ENCODE peak calls at places on chromosomes 7 and 10, in nine cellular contexts. G, X, Q, O, L, S, J, Z and C are unnamed samples.

GRCh38 chr7:80661729-80662128 is 23.3 kb downstream of the CD36 start:
- DNase-seq in G (no peak), X (no peak), Q (no peak), O (no peak), L (no peak), S (peak; percentile 13), J (no peak), Z (no peak), C (no peak)

GRCh38 chr10:119305860-119306513 is 98.6 kb downstream of the GRK5 start:
- DNase-seq in G (peak; percentile 70), X (peak; percentile 99), Q (no peak), O (no peak), L (peak; percentile 99), S (peak; percentile 92), J (peak; percentile 52), Z (peak; percentile 99), C (peak; percentile 74)

GRCh38 chr7:33501368-33501767 is 372.0 kb downstream of the BBS9 start:
- DNase-seq in G (no peak), X (no peak), Q (no peak), O (no peak), L (no peak), S (no peak), J (no peak), Z (no peak), C (no peak)

GRCh38 chr10:121519411-121519810 is 78.8 kb downstream of the FGFR2 start:
- DNase-seq in G (no peak), X (no peak), Q (no peak), O (no peak), L (no peak), S (no peak), J (no peak), Z (no peak), C (no peak)

GRCh38 chr10:988667-989545 is 672 bp downstream of the GTPBP4 start:
- DNase-seq in G (no peak), X (peak; percentile 66), Q (no peak), O (no peak), L (peak; percentile 26), S (no peak), J (no peak), Z (peak; percentile 28), C (no peak)

GRCh38 chr10:30059209-30060107 is at the start of gene JCAD:
- DNase-seq in G (peak; percentile 83), X (peak; percentile 58), Q (peak; percentile 80), O (peak; percentile 85), L (peak; percentile 69), S (peak; percentile 32), J (peak; percentile 83), Z (no peak), C (peak; percentile 95)

GRCh38 chr7:50486512-50486911 is 36.4 kb upstream of the FIGNL1 start:
- DNase-seq in G (no peak), X (no peak), Q (no peak), O (no peak), L (no peak), S (no peak), J (no peak), Z (no peak), C (no peak)

GRCh38 chr7:3215624-3216585 is 85.1 kb upstream of the SDK1 start:
- DNase-seq in G (no peak), X (no peak), Q (no peak), O (no peak), L (no peak), S (no peak), J (peak; percentile 38), Z (no peak), C (no peak)

GRCh38 chr10:88256013-88256680 is 327.0 kb downstream of the RNLS start:
- DNase-seq in G (peak; percentile 56), X (no peak), Q (no peak), O (peak; percentile 60), L (no peak), S (no peak), J (no peak), Z (no peak), C (peak; percentile 64)

GRCh38 chr10:88253622-88254021 is 329.5 kb downstream of the RNLS start:
- DNase-seq in G (no peak), X (no peak), Q (no peak), O (no peak), L (no peak), S (no peak), J (no peak), Z (no peak), C (no peak)

GRCh38 chr10:88249450-88249849 is 333.7 kb downstream of the RNLS start:
- DNase-seq in G (no peak), X (no peak), Q (no peak), O (no peak), L (no peak), S (peak; percentile 11), J (no peak), Z (no peak), C (no peak)

GRCh38 chr10:88253120-88253519 is 330.0 kb downstream of the RNLS start:
- DNase-seq in G (no peak), X (no peak), Q (no peak), O (no peak), L (no peak), S (no peak), J (no peak), Z (no peak), C (no peak)

DNA sequence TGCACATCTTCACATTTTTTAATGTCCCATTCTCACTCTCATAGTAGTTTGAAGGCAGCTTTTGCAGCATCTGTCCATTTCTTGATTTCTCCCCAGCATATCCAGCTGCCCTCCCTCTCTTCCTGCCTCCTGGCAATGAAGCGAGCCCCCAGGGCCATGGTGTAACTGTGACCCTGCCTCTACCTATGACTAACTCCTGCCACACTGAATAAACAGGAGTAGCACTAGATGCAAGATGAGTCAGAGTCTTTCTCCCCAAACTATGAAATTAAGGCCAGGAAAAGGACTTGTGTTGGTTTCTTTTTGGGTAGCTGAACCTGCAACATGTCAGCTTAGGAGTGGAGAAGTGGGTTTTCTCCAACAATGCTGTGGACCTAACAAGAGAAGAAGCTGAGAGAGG is 329.0 kb downstream of the RNLS start:
- DNase-seq in G (peak; percentile 46), X (peak; percentile 76), Q (no peak), O (no peak), L (peak; percentile 65), S (peak; percentile 61), J (no peak), Z (peak; percentile 90), C (peak; percentile 40)
- H3K27ac ChIP-seq in G (peak overlapping the region; percentile 58), X (no peak overlapping the region), Q (no peak overlapping the region), O (no peak overlapping the region), L (no peak overlapping the region), S (peak overlapping the region; percentile 26), J (peak overlapping the region; percentile 57), Z (no peak overlapping the region), C (no peak overlapping the region)

DNA sequence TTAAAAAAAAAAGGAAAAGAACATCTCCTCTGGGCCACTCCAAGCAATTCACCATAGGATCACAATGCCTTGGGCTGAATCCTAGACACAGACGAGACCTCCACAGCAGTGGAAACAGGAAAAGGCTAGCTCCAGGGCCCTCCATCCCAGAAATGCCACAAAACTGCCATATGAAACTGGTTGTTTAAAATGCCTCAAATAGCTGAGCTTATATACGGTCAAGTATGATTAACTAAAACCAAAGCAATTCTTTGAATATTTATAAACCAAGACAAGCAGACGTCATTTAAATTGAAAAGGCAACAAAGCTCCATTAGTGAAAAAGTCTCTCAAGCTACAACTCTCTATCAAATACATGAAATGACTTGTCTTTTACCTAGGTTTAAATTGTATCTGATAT is 63.0 kb downstream of the DOCK4 start:
- DNase-seq in G (no peak), X (peak; percentile 30), Q (no peak), O (no peak), L (no peak), S (no peak), J (no peak), Z (peak; percentile 69), C (no peak)
- H3K27ac ChIP-seq in G (no peak overlapping the region), X (peak overlapping the region; percentile 51), Q (no peak overlapping the region), O (no peak overlapping the region), L (no peak overlapping the region), S (no peak overlapping the region), J (no peak overlapping the region), Z (peak overlapping the region; percentile 54), C (no peak overlapping the region)

GRCh38 chr10:62023289-62023688 is 121.8 kb downstream of the ARID5B start:
- DNase-seq in G (no peak), X (no peak), Q (no peak), O (no peak), L (no peak), S (no peak), J (no peak), Z (no peak), C (no peak)
- H3K27ac ChIP-seq in G (no peak overlapping the region), X (no peak overlapping the region), Q (no peak overlapping the region), O (no peak overlapping the region), L (no peak overlapping the region), S (no peak overlapping the region), J (no peak overlapping the region), Z (no peak overlapping the region), C (no peak overlapping the region)

GRCh38 chr10:46091080-46091833 is 45.2 kb upstream of the MSMB start:
- DNase-seq in G (no peak), X (no peak), Q (no peak), O (no peak), L (no peak), S (no peak), J (no peak), Z (no peak), C (no peak)
- H3K27ac ChIP-seq in G (no peak overlapping the region), X (no peak overlapping the region), Q (no peak overlapping the region), O (no peak overlapping the region), L (no peak overlapping the region), S (no peak overlapping the region), J (no peak overlapping the region), Z (no peak overlapping the region), C (no peak overlapping the region)

GRCh38 chr10:124211921-124212320 is 118.5 kb upstream of the CHST15 start:
- DNase-seq in G (no peak), X (peak; percentile 90), Q (no peak), O (no peak), L (no peak), S (no peak), J (no peak), Z (no peak), C (no peak)
- H3K27ac ChIP-seq in G (no peak overlapping the region), X (peak overlapping the region; percentile 48), Q (no peak overlapping the region), O (no peak overlapping the region), L (no peak overlapping the region), S (no peak overlapping the region), J (no peak overlapping the region), Z (no peak overlapping the region), C (no peak overlapping the region)

GRCh38 chr10:129963831-129964501 is at the start of gene EBF3:
- DNase-seq in G (peak; percentile 91), X (peak; percentile 78), Q (peak; percentile 54), O (peak; percentile 91), L (peak; percentile 48), S (peak; percentile 31), J (peak; percentile 50), Z (peak; percentile 50), C (peak; percentile 91)
- H3K27ac ChIP-seq in G (peak within 1 kb of the TSS; percentile 94), X (no peak within 1 kb of the TSS), Q (no peak within 1 kb of the TSS), O (peak within 1 kb of the TSS; percentile 80), L (peak within 1 kb of the TSS; percentile 21), S (no peak within 1 kb of the TSS), J (peak within 1 kb of the TSS; percentile 76), Z (peak within 1 kb of the TSS; percentile 12), C (peak within 1 kb of the TSS; percentile 67)